ENCODE peak calls at places on chromosomes 2 and 18, in five cellular contexts. F is aorta, Y is renal cortical epithelial cell, J is substantia nigra, Q is adrenal gland. R is an unnamed sample.

GRCh38 chr2:127874378-127875271 is 11.1 kb downstream of the AMMECR1L start:
- DNase-seq in J (no peak), F (no peak), Q (no peak), Y (no peak), R (no peak)

GRCh38 chr2:159712929-159713575 is 746 bp downstream of the MARCHF7 start:
- DNase-seq in F (no peak), Y (no peak), J (no peak), Q (no peak), R (no peak)

GRCh38 chr2:127157114-127157513 is 50.2 kb upstream of the BIN1 start:
- DNase-seq in F (no peak), Y (no peak), Q (no peak), J (no peak), R (no peak)

GRCh38 chr18:21441670-21442069 is 158.8 kb downstream of the ESCO1 start:
- DNase-seq in Q (no peak), J (no peak), Y (peak), F (no peak), R (no peak)

GRCh38 chr18:11308499-11308898 is 159.1 kb upstream of the PIEZO2 start:
- DNase-seq in F (no peak), Y (no peak), J (no peak), Q (no peak), R (no peak)

GRCh38 chr2:212337036-212337435 is 201.6 kb downstream of the ERBB4 start:
- DNase-seq in Y (peak), F (no peak), J (no peak), Q (no peak), R (no peak)

GRCh38 chr2:23925702-23926288 is 1.1 kb downstream of the ATAD2B start:
- DNase-seq in Q (peak), F (no peak), Y (peak), J (peak), R (peak)

GRCh38 chr2:96556441-96557330 is 20.1 kb downstream of the ARID5A start:
- DNase-seq in Y (peak), F (peak), J (no peak), Q (peak), R (no peak)

GRCh38 chr18:48230459-48231113 is 178.6 kb downstream of the ZBTB7C start:
- DNase-seq in F (peak), Q (peak), Y (peak), J (peak), R (no peak)

GRCh38 chr2:179488563-179488962 is 223.9 kb upstream of the SESTD1 start:
- DNase-seq in Y (no peak), Q (no peak), J (no peak), F (no peak), R (no peak)

GRCh38 chr2:163662141-163662780 is 73.5 kb downstream of the FIGN start:
- DNase-seq in J (no peak), Q (peak), F (no peak), Y (peak), R (no peak)

GRCh38 chr2:99697811-99698568 is 208.2 kb upstream of the REV1 start:
- DNase-seq in F (no peak), Q (no peak), Y (peak), J (no peak), R (no peak)

GRCh38 chr18:55404811-55405654 is 183.0 kb downstream of the TCF4 start:
- DNase-seq in J (no peak), F (no peak), Y (no peak), Q (no peak), R (no peak)

GRCh38 chr2:10316860-10317259 is 14.2 kb downstream of the HPCAL1 start:
- DNase-seq in Q (no peak), J (no peak), Y (no peak), F (no peak), R (no peak)

GRCh38 chr2:106990307-106990706 is 104.3 kb upstream of the ST6GAL2 start:
- DNase-seq in F (no peak), Y (no peak), Q (no peak), J (no peak), R (no peak)

GRCh38 chr2:120669121-120669952 is 66.3 kb upstream of the GLI2 start:
- DNase-seq in Q (no peak), J (no peak), Y (peak), F (no peak), R (no peak)

GRCh38 chr2:1642066-1642861 is 102.1 kb downstream of the PXDN start:
- DNase-seq in J (no peak), F (peak), Q (no peak), Y (no peak), R (no peak)

R was measured in uterus.